ENCODE peak calls at places on chromosomes 2 and 18, in four cellular contexts. One of them, this sample, is unnamed.
A peak's percentile ranks its signal among the peaks of the same experiment; 100 is the strongest.

GRCh38 chr2:236558999-236559978 is 10.3 kb upstream of the ACKR3 start:
- DNase-seq in fibroblast of pulmonary artery: no peak
- DNase-seq in astrocyte of the hippocampus: no peak
- DNase-seq in neuronal stem cell: no peak
- DNase-seq in this sample: no peak

GRCh38 chr2:150387586-150388288 is 99.7 kb downstream of the RND3 start:
- DNase-seq in fibroblast of pulmonary artery: no peak
- DNase-seq in neuronal stem cell: no peak
- DNase-seq in astrocyte of the hippocampus: no peak
- DNase-seq in this sample: no peak

GRCh38 chr2:170716851-170717598 is 1.9 kb downstream of the SP5 start:
- DNase-seq in neuronal stem cell: peak; percentile 63
- DNase-seq in astrocyte of the hippocampus: peak; percentile 73
- DNase-seq in fibroblast of pulmonary artery: peak; percentile 27
- DNase-seq in this sample: peak; percentile 53

GRCh38 chr18:4352746-4353522 is 102.2 kb downstream of the DLGAP1 start:
- DNase-seq in neuronal stem cell: peak; percentile 36
- DNase-seq in fibroblast of pulmonary artery: no peak
- DNase-seq in astrocyte of the hippocampus: peak; percentile 2
- DNase-seq in this sample: no peak

GRCh38 chr2:166031054-166031453 is 77.5 kb upstream of the TTC21B start:
- DNase-seq in astrocyte of the hippocampus: peak; percentile 14
- DNase-seq in neuronal stem cell: no peak
- DNase-seq in fibroblast of pulmonary artery: peak; percentile 3
- DNase-seq in this sample: no peak

GRCh38 chr2:188902906-188903305 is 71.3 kb upstream of the COL3A1 start:
- DNase-seq in neuronal stem cell: no peak
- DNase-seq in astrocyte of the hippocampus: peak; percentile 49
- DNase-seq in fibroblast of pulmonary artery: peak; percentile 77
- DNase-seq in this sample: no peak

GRCh38 chr18:10343778-10344177 is 110.7 kb upstream of the APCDD1 start:
- DNase-seq in astrocyte of the hippocampus: no peak
- DNase-seq in fibroblast of pulmonary artery: no peak
- DNase-seq in neuronal stem cell: no peak
- DNase-seq in this sample: no peak

GRCh38 chr2:30348825-30349224 is 98.2 kb upstream of the LCLAT1 start:
- DNase-seq in fibroblast of pulmonary artery: no peak
- DNase-seq in neuronal stem cell: no peak
- DNase-seq in astrocyte of the hippocampus: no peak
- DNase-seq in this sample: peak; percentile 58

GRCh38 chr2:226447896-226448295 is 351.7 kb downstream of the IRS1 start:
- DNase-seq in astrocyte of the hippocampus: peak; percentile 28
- DNase-seq in fibroblast of pulmonary artery: peak; percentile 44
- DNase-seq in neuronal stem cell: no peak
- DNase-seq in this sample: no peak